ENCODE peak calls at places on chromosomes 13 and 19, in ten cellular contexts. One of them, this sample, is unnamed.

GRCh38 chr19:406121-406711 is 2.7 kb downstream of the C2CD4C start:
- DNase-seq in hepatocyte: no peak
- DNase-seq in left colon: no peak
- DNase-seq in stimulated activated CD4-positive, alpha-beta T cell treated with anti-CD3 and anti-CD28 coated beads, TNF-alpha, amount 100 ng/mL, for 48 hours: no peak
- DNase-seq in T-helper 1 cell: no peak
- DNase-seq in NCI-H345: no peak
- DNase-seq in anterior cingulate cortex: no peak
- DNase-seq in stimulated activated CD8-positive, alpha-beta memory T cell treated with anti-CD3 and anti-CD28 coated beads, Interleukin-7, amount 100 ng/mL, for 48 hours: no peak
- DNase-seq in NCI-H446 treated with DMSO at 0.1 percent for 48 hours: no peak
- DNase-seq in heart right ventricle: no peak
- DNase-seq in this sample: no peak

GRCh38 chr19:33220735-33221134 is 4.9 kb downstream of the SLC7A10 start:
- DNase-seq in hepatocyte: no peak
- DNase-seq in stimulated activated CD8-positive, alpha-beta memory T cell treated with anti-CD3 and anti-CD28 coated beads, Interleukin-7, amount 100 ng/mL, for 48 hours: no peak
- DNase-seq in heart right ventricle: no peak
- DNase-seq in T-helper 1 cell: no peak
- DNase-seq in stimulated activated CD4-positive, alpha-beta T cell treated with anti-CD3 and anti-CD28 coated beads, TNF-alpha, amount 100 ng/mL, for 48 hours: no peak
- DNase-seq in NCI-H345: no peak
- DNase-seq in left colon: no peak
- DNase-seq in anterior cingulate cortex: no peak
- DNase-seq in NCI-H446 treated with DMSO at 0.1 percent for 48 hours: no peak
- DNase-seq in this sample: no peak

GRCh38 chr19:18117364-18117691 is 19.8 kb downstream of the MAST3 start:
- DNase-seq in NCI-H345: no peak
- DNase-seq in heart right ventricle: no peak
- DNase-seq in stimulated activated CD4-positive, alpha-beta T cell treated with anti-CD3 and anti-CD28 coated beads, TNF-alpha, amount 100 ng/mL, for 48 hours: no peak
- DNase-seq in hepatocyte: no peak
- DNase-seq in anterior cingulate cortex: no peak
- DNase-seq in left colon: no peak
- DNase-seq in T-helper 1 cell: no peak
- DNase-seq in NCI-H446 treated with DMSO at 0.1 percent for 48 hours: no peak
- DNase-seq in stimulated activated CD8-positive, alpha-beta memory T cell treated with anti-CD3 and anti-CD28 coated beads, Interleukin-7, amount 100 ng/mL, for 48 hours: no peak
- DNase-seq in this sample: no peak

GRCh38 chr19:46472592-46472991 is 1.2 kb upstream of the PNMA8A start:
- DNase-seq in NCI-H345: no peak
- DNase-seq in hepatocyte: no peak
- DNase-seq in T-helper 1 cell: no peak
- DNase-seq in stimulated activated CD4-positive, alpha-beta T cell treated with anti-CD3 and anti-CD28 coated beads, TNF-alpha, amount 100 ng/mL, for 48 hours: no peak
- DNase-seq in NCI-H446 treated with DMSO at 0.1 percent for 48 hours: no peak
- DNase-seq in anterior cingulate cortex: no peak
- DNase-seq in heart right ventricle: no peak
- DNase-seq in left colon: no peak
- DNase-seq in stimulated activated CD8-positive, alpha-beta memory T cell treated with anti-CD3 and anti-CD28 coated beads, Interleukin-7, amount 100 ng/mL, for 48 hours: no peak
- DNase-seq in this sample: no peak

GRCh38 chr13:46951516-46951915 is 54.7 kb upstream of the HTR2A start:
- DNase-seq in left colon: no peak
- DNase-seq in T-helper 1 cell: no peak
- DNase-seq in NCI-H446 treated with DMSO at 0.1 percent for 48 hours: no peak
- DNase-seq in stimulated activated CD8-positive, alpha-beta memory T cell treated with anti-CD3 and anti-CD28 coated beads, Interleukin-7, amount 100 ng/mL, for 48 hours: no peak
- DNase-seq in hepatocyte: no peak
- DNase-seq in anterior cingulate cortex: no peak
- DNase-seq in stimulated activated CD4-positive, alpha-beta T cell treated with anti-CD3 and anti-CD28 coated beads, TNF-alpha, amount 100 ng/mL, for 48 hours: no peak
- DNase-seq in NCI-H345: no peak
- DNase-seq in heart right ventricle: no peak
- DNase-seq in this sample: no peak

GRCh38 chr13:32150794-32151193 is 119.2 kb downstream of the FRY start:
- DNase-seq in anterior cingulate cortex: no peak
- DNase-seq in left colon: peak; percentile 26
- DNase-seq in heart right ventricle: peak; percentile 78
- DNase-seq in stimulated activated CD8-positive, alpha-beta memory T cell treated with anti-CD3 and anti-CD28 coated beads, Interleukin-7, amount 100 ng/mL, for 48 hours: no peak
- DNase-seq in NCI-H446 treated with DMSO at 0.1 percent for 48 hours: no peak
- DNase-seq in hepatocyte: no peak
- DNase-seq in stimulated activated CD4-positive, alpha-beta T cell treated with anti-CD3 and anti-CD28 coated beads, TNF-alpha, amount 100 ng/mL, for 48 hours: no peak
- DNase-seq in T-helper 1 cell: no peak
- DNase-seq in NCI-H345: no peak
- DNase-seq in this sample: no peak

GRCh38 chr19:1266818-1267440 is 2.2 kb upstream of the CIRBP start:
- DNase-seq in hepatocyte: peak; percentile 87
- DNase-seq in left colon: peak; percentile 82
- DNase-seq in heart right ventricle: peak; percentile 72
- DNase-seq in T-helper 1 cell: peak; percentile 67
- DNase-seq in NCI-H345: peak; percentile 50
- DNase-seq in stimulated activated CD4-positive, alpha-beta T cell treated with anti-CD3 and anti-CD28 coated beads, TNF-alpha, amount 100 ng/mL, for 48 hours: no peak
- DNase-seq in NCI-H446 treated with DMSO at 0.1 percent for 48 hours: no peak
- DNase-seq in anterior cingulate cortex: peak; percentile 61
- DNase-seq in stimulated activated CD8-positive, alpha-beta memory T cell treated with anti-CD3 and anti-CD28 coated beads, Interleukin-7, amount 100 ng/mL, for 48 hours: no peak
- DNase-seq in this sample: peak; percentile 63

GRCh38 chr13:45850020-45850613 is 1.4 kb downstream of the SIAH3 start:
- DNase-seq in left colon: no peak
- DNase-seq in NCI-H446 treated with DMSO at 0.1 percent for 48 hours: no peak
- DNase-seq in NCI-H345: no peak
- DNase-seq in hepatocyte: no peak
- DNase-seq in stimulated activated CD8-positive, alpha-beta memory T cell treated with anti-CD3 and anti-CD28 coated beads, Interleukin-7, amount 100 ng/mL, for 48 hours: no peak
- DNase-seq in stimulated activated CD4-positive, alpha-beta T cell treated with anti-CD3 and anti-CD28 coated beads, TNF-alpha, amount 100 ng/mL, for 48 hours: no peak
- DNase-seq in heart right ventricle: no peak
- DNase-seq in T-helper 1 cell: no peak
- DNase-seq in anterior cingulate cortex: no peak
- DNase-seq in this sample: no peak

GRCh38 chr19:41299755-41300089 is 10.2 kb upstream of the CCDC97 start:
- DNase-seq in stimulated activated CD8-positive, alpha-beta memory T cell treated with anti-CD3 and anti-CD28 coated beads, Interleukin-7, amount 100 ng/mL, for 48 hours: no peak
- DNase-seq in stimulated activated CD4-positive, alpha-beta T cell treated with anti-CD3 and anti-CD28 coated beads, TNF-alpha, amount 100 ng/mL, for 48 hours: no peak
- DNase-seq in anterior cingulate cortex: no peak
- DNase-seq in T-helper 1 cell: peak; percentile 51
- DNase-seq in heart right ventricle: peak; percentile 84
- DNase-seq in left colon: peak; percentile 57
- DNase-seq in NCI-H446 treated with DMSO at 0.1 percent for 48 hours: no peak
- DNase-seq in hepatocyte: peak; percentile 64
- DNase-seq in NCI-H345: no peak
- DNase-seq in this sample: no peak

GRCh38 chr13:58712191-58712590 is 1080.6 kb downstream of the PCDH17 start:
- DNase-seq in hepatocyte: no peak
- DNase-seq in heart right ventricle: no peak
- DNase-seq in stimulated activated CD8-positive, alpha-beta memory T cell treated with anti-CD3 and anti-CD28 coated beads, Interleukin-7, amount 100 ng/mL, for 48 hours: no peak
- DNase-seq in NCI-H345: no peak
- DNase-seq in T-helper 1 cell: no peak
- DNase-seq in left colon: no peak
- DNase-seq in stimulated activated CD4-positive, alpha-beta T cell treated with anti-CD3 and anti-CD28 coated beads, TNF-alpha, amount 100 ng/mL, for 48 hours: no peak
- DNase-seq in NCI-H446 treated with DMSO at 0.1 percent for 48 hours: no peak
- DNase-seq in anterior cingulate cortex: no peak
- DNase-seq in this sample: no peak

GRCh38 chr13:56752630-56753029 is 388.1 kb upstream of the PRR20A start:
- DNase-seq in stimulated activated CD4-positive, alpha-beta T cell treated with anti-CD3 and anti-CD28 coated beads, TNF-alpha, amount 100 ng/mL, for 48 hours: no peak
- DNase-seq in stimulated activated CD8-positive, alpha-beta memory T cell treated with anti-CD3 and anti-CD28 coated beads, Interleukin-7, amount 100 ng/mL, for 48 hours: no peak
- DNase-seq in anterior cingulate cortex: no peak
- DNase-seq in NCI-H345: no peak
- DNase-seq in T-helper 1 cell: no peak
- DNase-seq in heart right ventricle: no peak
- DNase-seq in left colon: no peak
- DNase-seq in NCI-H446 treated with DMSO at 0.1 percent for 48 hours: no peak
- DNase-seq in hepatocyte: no peak
- DNase-seq in this sample: no peak

GRCh38 chr19:45173816-45174215 is 4.2 kb downstream of the TRAPPC6A start:
- DNase-seq in NCI-H345: no peak
- DNase-seq in stimulated activated CD4-positive, alpha-beta T cell treated with anti-CD3 and anti-CD28 coated beads, TNF-alpha, amount 100 ng/mL, for 48 hours: no peak
- DNase-seq in T-helper 1 cell: no peak
- DNase-seq in heart right ventricle: no peak
- DNase-seq in NCI-H446 treated with DMSO at 0.1 percent for 48 hours: no peak
- DNase-seq in anterior cingulate cortex: no peak
- DNase-seq in stimulated activated CD8-positive, alpha-beta memory T cell treated with anti-CD3 and anti-CD28 coated beads, Interleukin-7, amount 100 ng/mL, for 48 hours: no peak
- DNase-seq in hepatocyte: no peak
- DNase-seq in left colon: no peak
- DNase-seq in this sample: no peak

GRCh38 chr13:21104199-21105019 is 43.0 kb upstream of the LATS2 start:
- DNase-seq in T-helper 1 cell: no peak
- DNase-seq in hepatocyte: no peak
- DNase-seq in stimulated activated CD8-positive, alpha-beta memory T cell treated with anti-CD3 and anti-CD28 coated beads, Interleukin-7, amount 100 ng/mL, for 48 hours: no peak
- DNase-seq in NCI-H446 treated with DMSO at 0.1 percent for 48 hours: no peak
- DNase-seq in heart right ventricle: no peak
- DNase-seq in anterior cingulate cortex: no peak
- DNase-seq in NCI-H345: no peak
- DNase-seq in left colon: no peak
- DNase-seq in stimulated activated CD4-positive, alpha-beta T cell treated with anti-CD3 and anti-CD28 coated beads, TNF-alpha, amount 100 ng/mL, for 48 hours: no peak
- DNase-seq in this sample: no peak

GRCh38 chr19:8610041-8610927 is at the start of gene ADAMTS10:
- DNase-seq in hepatocyte: peak; percentile 71
- DNase-seq in anterior cingulate cortex: peak; percentile 18
- DNase-seq in NCI-H446 treated with DMSO at 0.1 percent for 48 hours: no peak
- DNase-seq in stimulated activated CD4-positive, alpha-beta T cell treated with anti-CD3 and anti-CD28 coated beads, TNF-alpha, amount 100 ng/mL, for 48 hours: no peak
- DNase-seq in NCI-H345: no peak
- DNase-seq in T-helper 1 cell: peak; percentile 58
- DNase-seq in left colon: peak; percentile 30
- DNase-seq in heart right ventricle: no peak
- DNase-seq in stimulated activated CD8-positive, alpha-beta memory T cell treated with anti-CD3 and anti-CD28 coated beads, Interleukin-7, amount 100 ng/mL, for 48 hours: no peak
- DNase-seq in this sample: no peak

GRCh38 chr13:86409466-86410241 is 610.4 kb upstream of the SLITRK6 start:
- DNase-seq in stimulated activated CD8-positive, alpha-beta memory T cell treated with anti-CD3 and anti-CD28 coated beads, Interleukin-7, amount 100 ng/mL, for 48 hours: no peak
- DNase-seq in left colon: no peak
- DNase-seq in heart right ventricle: no peak
- DNase-seq in hepatocyte: no peak
- DNase-seq in NCI-H345: no peak
- DNase-seq in NCI-H446 treated with DMSO at 0.1 percent for 48 hours: no peak
- DNase-seq in anterior cingulate cortex: no peak
- DNase-seq in stimulated activated CD4-positive, alpha-beta T cell treated with anti-CD3 and anti-CD28 coated beads, TNF-alpha, amount 100 ng/mL, for 48 hours: no peak
- DNase-seq in T-helper 1 cell: no peak
- DNase-seq in this sample: no peak

GRCh38 chr13:68810660-68811059 is 1297.0 kb upstream of the ATXN8OS start:
- DNase-seq in left colon: no peak
- DNase-seq in heart right ventricle: no peak
- DNase-seq in T-helper 1 cell: no peak
- DNase-seq in hepatocyte: peak; percentile 8
- DNase-seq in stimulated activated CD4-positive, alpha-beta T cell treated with anti-CD3 and anti-CD28 coated beads, TNF-alpha, amount 100 ng/mL, for 48 hours: no peak
- DNase-seq in stimulated activated CD8-positive, alpha-beta memory T cell treated with anti-CD3 and anti-CD28 coated beads, Interleukin-7, amount 100 ng/mL, for 48 hours: no peak
- DNase-seq in anterior cingulate cortex: no peak
- DNase-seq in NCI-H345: no peak
- DNase-seq in NCI-H446 treated with DMSO at 0.1 percent for 48 hours: no peak
- DNase-seq in this sample: no peak

GRCh38 chr13:67238861-67239260 is 8.7 kb upstream of the PCDH9 start:
- DNase-seq in T-helper 1 cell: no peak
- DNase-seq in anterior cingulate cortex: no peak
- DNase-seq in hepatocyte: no peak
- DNase-seq in NCI-H446 treated with DMSO at 0.1 percent for 48 hours: no peak
- DNase-seq in stimulated activated CD8-positive, alpha-beta memory T cell treated with anti-CD3 and anti-CD28 coated beads, Interleukin-7, amount 100 ng/mL, for 48 hours: no peak
- DNase-seq in heart right ventricle: no peak
- DNase-seq in stimulated activated CD4-positive, alpha-beta T cell treated with anti-CD3 and anti-CD28 coated beads, TNF-alpha, amount 100 ng/mL, for 48 hours: no peak
- DNase-seq in left colon: no peak
- DNase-seq in NCI-H345: no peak
- DNase-seq in this sample: no peak

GRCh38 chr13:31029129-31029528 is 96.7 kb downstream of the TEX26 start:
- DNase-seq in heart right ventricle: no peak
- DNase-seq in NCI-H345: no peak
- DNase-seq in left colon: no peak
- DNase-seq in hepatocyte: no peak
- DNase-seq in anterior cingulate cortex: no peak
- DNase-seq in stimulated activated CD8-positive, alpha-beta memory T cell treated with anti-CD3 and anti-CD28 coated beads, Interleukin-7, amount 100 ng/mL, for 48 hours: no peak
- DNase-seq in stimulated activated CD4-positive, alpha-beta T cell treated with anti-CD3 and anti-CD28 coated beads, TNF-alpha, amount 100 ng/mL, for 48 hours: no peak
- DNase-seq in NCI-H446 treated with DMSO at 0.1 percent for 48 hours: peak; percentile 22
- DNase-seq in T-helper 1 cell: no peak
- DNase-seq in this sample: no peak

GRCh38 chr13:60143775-60144174 is 20.0 kb downstream of the DIAPH3 start:
- DNase-seq in T-helper 1 cell: no peak
- DNase-seq in hepatocyte: no peak
- DNase-seq in stimulated activated CD4-positive, alpha-beta T cell treated with anti-CD3 and anti-CD28 coated beads, TNF-alpha, amount 100 ng/mL, for 48 hours: no peak
- DNase-seq in NCI-H345: peak; percentile 55
- DNase-seq in stimulated activated CD8-positive, alpha-beta memory T cell treated with anti-CD3 and anti-CD28 coated beads, Interleukin-7, amount 100 ng/mL, for 48 hours: no peak
- DNase-seq in NCI-H446 treated with DMSO at 0.1 percent for 48 hours: no peak
- DNase-seq in left colon: no peak
- DNase-seq in heart right ventricle: no peak
- DNase-seq in anterior cingulate cortex: no peak
- DNase-seq in this sample: no peak